ENCODE peak calls at places on chromosomes 3 and 15, in ten cellular contexts. G, Y, E, N, Q, P, J, U, R and B are unnamed samples.

GRCh38 chr15:84819291-84819768 is 2.2 kb downstream of the ALPK3 start:
- DNase-seq in G (no peak), Y (peak), E (no peak), N (peak), Q (no peak), P (peak), J (no peak), U (no peak), R (no peak), B (no peak)

GRCh38 chr15:20357139-20358065 is 184.2 kb downstream of the GOLGA6L6 start:
- DNase-seq in G (no peak), Y (no peak), E (peak), N (peak), Q (no peak), P (peak), J (peak), U (no peak), R (peak), B (peak)

GRCh38 chr3:129195731-129196256 is 12.1 kb upstream of the CNBP start:
- DNase-seq in G (peak), Y (peak), E (no peak), N (no peak), Q (no peak), P (no peak), J (no peak), U (no peak), R (no peak), B (peak)

GRCh38 chr3:183537295-183537730 is 18.2 kb downstream of the KLHL6 start:
- DNase-seq in G (no peak), Y (no peak), E (no peak), N (no peak), Q (no peak), P (no peak), J (no peak), U (no peak), R (no peak), B (no peak)

GRCh38 chr3:155325263-155325835 is 31.9 kb upstream of the STRIT1 start:
- DNase-seq in G (no peak), Y (no peak), E (no peak), N (no peak), Q (no peak), P (no peak), J (no peak), U (no peak), R (no peak), B (no peak)

GRCh38 chr15:50134524-50135024 is 15.5 kb upstream of the ATP8B4 start:
- DNase-seq in G (no peak), Y (peak), E (no peak), N (no peak), Q (no peak), P (no peak), J (no peak), U (no peak), R (no peak), B (no peak)

GRCh38 chr3:149004622-149005021 is 13.3 kb downstream of the GYG1 start:
- DNase-seq in G (no peak), Y (no peak), E (no peak), N (no peak), Q (no peak), P (no peak), J (no peak), U (no peak), R (no peak), B (no peak)

GRCh38 chr15:90086868-90087268 is 15.4 kb downstream of the IDH2 start:
- DNase-seq in G (peak), Y (peak), E (no peak), N (no peak), Q (no peak), P (peak), J (no peak), U (no peak), R (peak), B (no peak)

GRCh38 chr3:171383206-171384018 is 76.8 kb downstream of the TNIK start:
- DNase-seq in G (no peak), Y (no peak), E (no peak), N (no peak), Q (no peak), P (no peak), J (no peak), U (no peak), R (no peak), B (no peak)

GRCh38 chr3:57689367-57690053 is 3.4 kb downstream of the DENND6A start:
- DNase-seq in G (no peak), Y (no peak), E (no peak), N (no peak), Q (no peak), P (no peak), J (no peak), U (no peak), R (no peak), B (no peak)
- H3K27ac ChIP-seq in G (peak), Y (no peak), E (peak), N (no peak), Q (no peak), P (peak), J (peak), U (peak), R (no peak), B (peak)

GRCh38 chr3:124745756-124746155 is 15.5 kb downstream of the UMPS start:
- DNase-seq in G (no peak), Y (no peak), E (no peak), N (no peak), Q (no peak), P (no peak), J (no peak), U (no peak), R (no peak), B (no peak)

GRCh38 chr3:124752051-124752450 is 21.8 kb downstream of the UMPS start:
- DNase-seq in G (no peak), Y (no peak), E (no peak), N (no peak), Q (no peak), P (no peak), J (no peak), U (no peak), R (no peak), B (no peak)

GRCh38 chr3:124751501-124751900 is 21.2 kb downstream of the UMPS start:
- DNase-seq in G (no peak), Y (no peak), E (no peak), N (no peak), Q (no peak), P (no peak), J (no peak), U (no peak), R (no peak), B (no peak)

GRCh38 chr3:124747111-124747981 is 17.1 kb downstream of the UMPS start:
- DNase-seq in G (no peak), Y (no peak), E (no peak), N (no peak), Q (no peak), P (no peak), J (no peak), U (no peak), R (no peak), B (no peak)

GRCh38 chr3:124748560-124749198 is 18.4 kb downstream of the UMPS start:
- DNase-seq in G (no peak), Y (no peak), E (no peak), N (no peak), Q (no peak), P (no peak), J (no peak), U (no peak), R (no peak), B (no peak)
- TF ChIP-seq POLR2AphosphoS5 in G (no peak), Y (no peak), E (no peak), N (no peak), Q (no peak), P (peak), J (no peak), U (no peak), R (no peak), B (no peak)

GRCh38 chr3:187957209-187957981 is 196.6 kb upstream of the LPP start:
- DNase-seq in G (peak), Y (no peak), E (peak), N (no peak), Q (no peak), P (no peak), J (no peak), U (no peak), R (no peak), B (no peak)
- TF ChIP-seq POLR2A in G (no peak), Y (no peak), E (no peak), N (no peak), Q (no peak), P (no peak), J (no peak), U (no peak), R (no peak), B (no peak)

GRCh38 chr3:46358466-46358865 is 4.6 kb downstream of the CCR2 start:
- DNase-seq in G (no peak), Y (no peak), E (no peak), N (no peak), Q (no peak), P (no peak), J (no peak), U (no peak), R (no peak), B (no peak)

GRCh38 chr3:46361408-46362283 is 7.7 kb downstream of the CCR2 start:
- DNase-seq in G (no peak), Y (no peak), E (no peak), N (no peak), Q (no peak), P (no peak), J (no peak), U (no peak), R (no peak), B (peak)

GRCh38 chr3:46356909-46357308 is 3.0 kb downstream of the CCR2 start:
- DNase-seq in G (no peak), Y (no peak), E (no peak), N (no peak), Q (no peak), P (no peak), J (no peak), U (no peak), R (no peak), B (no peak)

GRCh38 chr3:46360904-46361303 is 7.0 kb downstream of the CCR2 start:
- DNase-seq in G (no peak), Y (no peak), E (no peak), N (no peak), Q (no peak), P (no peak), J (no peak), U (no peak), R (no peak), B (no peak)

GRCh38 chr3:46359748-46360509 is 6.0 kb downstream of the CCR2 start:
- DNase-seq in G (no peak), Y (no peak), E (no peak), N (no peak), Q (no peak), P (no peak), J (no peak), U (peak), R (no peak), B (no peak)
- H3K27ac ChIP-seq in G (peak), Y (no peak), E (peak), N (no peak), Q (no peak), P (peak), J (peak), U (peak), R (no peak), B (peak)

GRCh38 chr3:172515130-172515918 is 7.9 kb downstream of the TNFSF10 start:
- DNase-seq in G (no peak), Y (peak), E (no peak), N (no peak), Q (no peak), P (no peak), J (no peak), U (no peak), R (no peak), B (no peak)

GRCh38 chr3:172511783-172512357 is 11.4 kb downstream of the TNFSF10 start:
- DNase-seq in G (no peak), Y (no peak), E (no peak), N (no peak), Q (no peak), P (peak), J (no peak), U (peak), R (no peak), B (no peak)

GRCh38 chr3:172514678-172515077 is 8.6 kb downstream of the TNFSF10 start:
- DNase-seq in G (no peak), Y (no peak), E (no peak), N (no peak), Q (no peak), P (no peak), J (no peak), U (no peak), R (no peak), B (no peak)

GRCh38 chr3:172513488-172513887 is 9.7 kb downstream of the TNFSF10 start:
- DNase-seq in G (no peak), Y (peak), E (no peak), N (no peak), Q (no peak), P (no peak), J (no peak), U (no peak), R (no peak), B (no peak)

DNA sequence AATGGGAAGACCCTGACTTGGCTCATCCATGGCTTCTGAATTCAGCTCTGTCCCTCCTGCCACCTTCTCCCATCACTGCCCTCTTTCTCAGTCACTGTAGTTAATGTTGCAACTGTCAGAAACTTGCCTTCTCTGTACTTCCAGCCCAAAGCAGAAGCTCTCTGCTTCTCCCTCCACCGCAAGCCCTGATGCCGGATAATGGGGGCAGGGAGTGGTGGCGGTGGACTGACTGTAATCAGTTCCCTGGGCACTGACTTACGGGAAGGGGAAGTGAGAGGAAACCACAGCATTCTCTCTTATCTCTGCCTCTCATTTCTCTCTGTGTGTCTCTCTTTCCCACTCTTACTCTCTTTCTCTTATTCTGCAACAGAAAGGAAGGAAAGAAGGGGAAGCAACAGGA is 10.9 kb downstream of the TNFSF10 start:
- DNase-seq in G (peak), Y (peak), E (peak), N (no peak), Q (no peak), P (peak), J (no peak), U (peak), R (no peak), B (peak)
- TF ChIP-seq POLR2AphosphoS5 in G (no peak), Y (no peak), E (no peak), N (no peak), Q (no peak), P (peak), J (no peak), U (no peak), R (no peak), B (peak)

GRCh38 chr3:132974086-132974485 is 64.1 kb upstream of the TMEM108 start:
- DNase-seq in G (no peak), Y (no peak), E (no peak), N (no peak), Q (no peak), P (no peak), J (no peak), U (no peak), R (no peak), B (no peak)

GRCh38 chr3:132966374-132966773 is 71.8 kb upstream of the TMEM108 start:
- DNase-seq in G (no peak), Y (no peak), E (no peak), N (no peak), Q (no peak), P (no peak), J (no peak), U (no peak), R (no peak), B (no peak)

GRCh38 chr3:132973441-132973840 is 64.8 kb upstream of the TMEM108 start:
- DNase-seq in G (no peak), Y (no peak), E (no peak), N (no peak), Q (no peak), P (no peak), J (no peak), U (no peak), R (no peak), B (no peak)

GRCh38 chr3:132972333-132972732 is 65.9 kb upstream of the TMEM108 start:
- DNase-seq in G (no peak), Y (no peak), E (no peak), N (no peak), Q (no peak), P (no peak), J (no peak), U (no peak), R (no peak), B (no peak)
- TF ChIP-seq POLR2A in G (no peak), Y (no peak), E (no peak), N (no peak), Q (no peak), P (no peak), J (no peak), U (no peak), R (no peak), B (no peak)